ENCODE peak calls at places on chromosome 4, in nine cellular contexts. K is thyroid gland, Q is esophagus muscularis mucosa, I is stomach, O is NB4, E is GM12878, N is IMR-90, H is A549, J is heart left ventricle. T is an unnamed sample.
A peak's percentile ranks its signal among the peaks of the same experiment; 100 is the strongest.

GRCh38 chr4:7857993-7858392 is 81.7 kb downstream of the AFAP1 start:
- DNase-seq in K (no peak), J (no peak), H (no peak), E (no peak), Q (no peak), O (no peak), N (no peak), I (no peak), T (no peak)

GRCh38 chr4:122003335-122003734 is 51.5 kb upstream of the TRPC3 start:
- DNase-seq in H (peak; percentile 65), I (no peak), K (no peak), N (no peak), J (no peak), O (peak; percentile 51), Q (no peak), E (peak; percentile 11), T (peak; percentile 54)

GRCh38 chr4:148059617-148060180 is 327.8 kb downstream of the ARHGAP10 start:
- DNase-seq in I (no peak), N (no peak), E (peak; percentile 46), Q (no peak), H (no peak), K (no peak), J (peak; percentile 66), O (no peak), T (no peak)

GRCh38 chr4:156238171-156238570 is 284.5 kb upstream of the CTSO start:
- DNase-seq in E (no peak), H (no peak), K (no peak), O (no peak), J (no peak), Q (no peak), N (no peak), I (no peak), T (no peak)

GRCh38 chr4:149836546-149836945 is 20.9 kb upstream of the IQCM start:
- DNase-seq in H (no peak), Q (no peak), I (no peak), N (peak; percentile 8), J (no peak), O (no peak), K (no peak), E (no peak), T (no peak)

GRCh38 chr4:89245459-89245858 is 62.1 kb downstream of the GPRIN3 start:
- DNase-seq in N (no peak), Q (no peak), I (peak; percentile 43), K (peak; percentile 21), H (no peak), O (no peak), J (no peak), E (no peak), T (no peak)

GRCh38 chr4:8783736-8784135 is 87.9 kb downstream of the HMX1 start:
- DNase-seq in I (no peak), H (no peak), O (no peak), J (no peak), K (no peak), N (no peak), Q (no peak), E (no peak), T (no peak)

GRCh38 chr4:150385606-150386005 is 196.3 kb upstream of the MAB21L2 start:
- DNase-seq in O (peak; percentile 10), I (no peak), E (no peak), N (peak; percentile 92), H (no peak), J (peak; percentile 26), Q (no peak), K (peak; percentile 2), T (peak; percentile 9)

GRCh38 chr4:47786958-47787370 is 50.9 kb downstream of the CORIN start:
- DNase-seq in O (peak; percentile 66), J (no peak), N (no peak), Q (no peak), H (no peak), K (no peak), I (no peak), E (peak; percentile 46), T (no peak)

GRCh38 chr4:151854731-151855130 is 93.9 kb upstream of the GATB start:
- DNase-seq in H (no peak), O (no peak), J (no peak), K (no peak), I (no peak), E (no peak), Q (peak; percentile 34), N (peak; percentile 30), T (no peak)

GRCh38 chr4:119053245-119053644 is 82.4 kb upstream of the MYOZ2 start:
- DNase-seq in E (no peak), Q (no peak), K (no peak), O (no peak), H (no peak), J (no peak), N (peak; percentile 53), I (no peak), T (no peak)

GRCh38 chr4:36338973-36339372 is 57.6 kb downstream of the DTHD1 start:
- DNase-seq in E (no peak), O (no peak), H (no peak), Q (no peak), N (no peak), I (no peak), K (no peak), J (no peak), T (no peak)

GRCh38 chr4:94407846-94408245 is 43.9 kb upstream of the PDLIM5 start:
- DNase-seq in H (no peak), O (no peak), N (peak; percentile 3), J (no peak), Q (no peak), K (no peak), I (no peak), E (no peak), T (no peak)

GRCh38 chr4:5730993-5731975 is 20.3 kb downstream of the EVC start:
- DNase-seq in K (no peak), H (no peak), N (no peak), Q (no peak), I (no peak), J (no peak), O (peak; percentile 67), E (no peak), T (no peak)

GRCh38 chr4:170226288-170226687 is 136.5 kb upstream of the AADAT start:
- DNase-seq in I (no peak), K (no peak), E (no peak), J (no peak), H (no peak), N (no peak), O (no peak), Q (no peak), T (no peak)

GRCh38 chr4:83255584-83255983 is 29.0 kb downstream of the COQ2 start:
- DNase-seq in J (no peak), H (peak; percentile 81), Q (no peak), N (peak; percentile 76), K (no peak), O (no peak), I (no peak), E (no peak), T (peak; percentile 27)

GRCh38 chr4:40314951-40315350 is 20.2 kb upstream of the CHRNA9 start:
- DNase-seq in I (no peak), N (no peak), O (peak; percentile 89), Q (no peak), K (no peak), E (no peak), J (no peak), H (peak; percentile 49), T (no peak)

GRCh38 chr4:77538574-77539157 is 67.0 kb upstream of the CXCL13 start:
- DNase-seq in O (no peak), K (peak; percentile 50), I (peak; percentile 86), N (no peak), H (peak; percentile 60), J (no peak), Q (no peak), E (no peak), T (no peak)

GRCh38 chr4:66284991-66285451 is 614.7 kb upstream of the EPHA5 start:
- DNase-seq in E (no peak), N (no peak), I (no peak), O (no peak), H (no peak), K (no peak), J (no peak), Q (no peak), T (no peak)

GRCh38 chr4:40809058-40809457 is 59.3 kb downstream of the NSUN7 start:
- DNase-seq in J (no peak), N (no peak), I (no peak), K (no peak), Q (no peak), O (no peak), H (no peak), E (no peak), T (no peak)

GRCh38 chr4:10611673-10612072 is 72.9 kb downstream of the CLNK start:
- DNase-seq in O (no peak), E (no peak), K (no peak), H (peak; percentile 11), I (no peak), Q (no peak), N (peak; percentile 92), J (no peak), T (no peak)
- TF ChIP-seq POLR2A in O (no peak), E (no peak), K (no peak), H (no peak), I (no peak), Q (no peak), N (no peak), J (no peak), T (no peak)

GRCh38 chr4:111941957-111942356 is 203.3 kb upstream of the FAM241A start:
- DNase-seq in J (no peak), H (no peak), K (no peak), O (no peak), E (no peak), Q (no peak), I (no peak), N (no peak), T (no peak)

GRCh38 chr4:111943796-111944203 is 201.5 kb upstream of the FAM241A start:
- DNase-seq in E (no peak), I (peak; percentile 48), H (peak; percentile 65), Q (no peak), N (no peak), K (peak; percentile 17), J (no peak), O (peak; percentile 58), T (peak; percentile 13)

GRCh38 chr4:111946789-111947188 is 198.5 kb upstream of the FAM241A start:
- DNase-seq in K (no peak), H (no peak), Q (no peak), E (no peak), O (no peak), I (no peak), J (no peak), N (no peak), T (no peak)

GRCh38 chr4:111945014-111945413 is 200.2 kb upstream of the FAM241A start:
- DNase-seq in I (no peak), Q (no peak), J (no peak), E (no peak), K (no peak), N (no peak), H (no peak), O (peak; percentile 13), T (no peak)
- TF ChIP-seq POLR2A in I (no peak), Q (no peak), J (no peak), E (no peak), K (no peak), N (no peak), H (no peak), O (no peak), T (no peak)

GRCh38 chr4:16226816-16227461 is 668 bp upstream of the TAPT1 start:
- DNase-seq in E (no peak), H (peak; percentile 37), I (peak; percentile 56), N (no peak), Q (peak; percentile 94), J (peak; percentile 68), K (peak; percentile 74), O (peak; percentile 74), T (peak; percentile 77)
- TF ChIP-seq POLR2A in E (peak; percentile 44), H (no peak), I (no peak), N (no peak), Q (no peak), J (peak; percentile 27), K (peak; percentile 46), O (no peak), T (peak; percentile 61)

GRCh38 chr4:184347251-184348239 is 126.8 kb downstream of the IRF2 start:
- DNase-seq in J (peak; percentile 61), H (peak; percentile 13), E (peak; percentile 97), Q (no peak), N (peak; percentile 68), K (peak; percentile 44), I (peak; percentile 80), O (peak; percentile 96), T (no peak)
- TF ChIP-seq POLR2A in J (peak; percentile 26), H (no peak), E (peak; percentile 74), Q (no peak), N (no peak), K (peak; percentile 59), I (no peak), O (peak; percentile 55), T (no peak)

T was measured in erythroblast.